ENCODE peak calls at places on chromosomes 7 and 10, in ten cellular contexts. M, D, O, A, F, P, J, E, T and Q are unnamed samples.

GRCh38 chr10:74640134-74640533 is 186.3 kb upstream of the KAT6B start:
- DNase-seq in E (no peak), T (no peak), F (no peak), A (no peak), P (no peak), D (no peak), M (peak; percentile 50), O (no peak), J (no peak), Q (no peak)

GRCh38 chr7:101630591-101630990 is 1.5 kb upstream of the MYL10 start:
- DNase-seq in M (peak; percentile 59), T (no peak), P (peak; percentile 75), D (no peak), A (no peak), J (no peak), O (no peak), F (no peak), E (peak; percentile 61), Q (no peak)

GRCh38 chr7:25725483-25725882 is 426.5 kb upstream of the NFE2L3 start:
- DNase-seq in P (no peak), T (no peak), J (no peak), O (no peak), D (no peak), M (no peak), E (no peak), F (no peak), A (no peak), Q (no peak)

GRCh38 chr10:26855186-26855585 is 5.6 kb downstream of the ABI1 start:
- DNase-seq in A (no peak), E (no peak), F (peak; percentile 28), O (no peak), J (no peak), T (no peak), M (no peak), P (peak; percentile 19), D (no peak), Q (no peak)

GRCh38 chr10:78330884-78331283 is 297.2 kb downstream of the RPS24 start:
- DNase-seq in J (no peak), T (no peak), P (no peak), O (no peak), F (no peak), M (no peak), E (no peak), D (no peak), A (no peak), Q (no peak)

GRCh38 chr7:103989200-103989784 is at the start of gene RELN:
- DNase-seq in D (no peak), P (peak; percentile 62), J (peak; percentile 40), A (no peak), M (peak; percentile 58), F (no peak), O (peak; percentile 80), T (no peak), E (no peak), Q (peak; percentile 74)

GRCh38 chr7:31065840-31066239 is 13.7 kb downstream of the ADCYAP1R1 start:
- DNase-seq in M (no peak), F (no peak), D (no peak), A (no peak), O (no peak), E (no peak), P (no peak), T (no peak), J (no peak), Q (no peak)

GRCh38 chr7:6430271-6430940 is 17.3 kb downstream of the DAGLB start:
- DNase-seq in J (peak; percentile 54), P (no peak), T (no peak), A (no peak), D (no peak), E (no peak), F (no peak), M (no peak), O (peak; percentile 28), Q (no peak)

GRCh38 chr7:81574723-81575326 is 195.0 kb downstream of the HGF start:
- DNase-seq in T (no peak), P (no peak), E (no peak), D (no peak), O (no peak), A (no peak), J (no peak), M (no peak), F (no peak), Q (no peak)

GRCh38 chr10:24234784-24235183 is 25.8 kb downstream of the KIAA1217 start:
- DNase-seq in T (no peak), M (no peak), P (no peak), F (no peak), O (no peak), A (no peak), D (no peak), E (no peak), J (no peak), Q (no peak)

GRCh38 chr10:72690071-72690755 is 1.7 kb upstream of the MCU start:
- DNase-seq in D (no peak), P (no peak), T (no peak), M (no peak), O (no peak), F (no peak), A (no peak), E (no peak), J (no peak), Q (no peak)

GRCh38 chr7:85497999-85498398 is 311.1 kb upstream of the SEMA3D start:
- DNase-seq in O (no peak), P (no peak), F (no peak), M (no peak), D (no peak), A (no peak), J (no peak), T (no peak), E (no peak), Q (peak; percentile 26)

GRCh38 chr10:26048756-26049155 is 114.7 kb downstream of the MYO3A start:
- DNase-seq in T (no peak), D (no peak), A (no peak), F (no peak), M (no peak), O (no peak), P (no peak), J (no peak), E (no peak), Q (no peak)

GRCh38 chr10:103512591-103513382 is 19.3 kb downstream of the NEURL1 start:
- DNase-seq in A (no peak), D (no peak), T (no peak), O (no peak), M (peak; percentile 82), P (peak; percentile 10), J (peak; percentile 5), E (no peak), F (no peak), Q (peak; percentile 44)

GRCh38 chr7:14398531-14398930 is 409.1 kb upstream of the ETV1 start:
- DNase-seq in A (no peak), F (no peak), E (no peak), J (no peak), P (no peak), D (no peak), T (no peak), O (no peak), M (no peak), Q (no peak)